ENCODE peak calls at places on chromosome 5, in four cellular contexts. T is HCT116, H is foreskin fibroblast, P is Peyer's patch. D is an unnamed sample.

GRCh38 chr5:54518146-54519082 is 855 bp downstream of the SNX18 start:
- DNase-seq in T (no peak), H (no peak), P (peak; percentile 77), D (no peak)

GRCh38 chr5:24644757-24645156 is at the start of gene CDH10:
- DNase-seq in T (no peak), H (no peak), P (no peak), D (peak; percentile 26)

GRCh38 chr5:109830955-109831502 is 141.3 kb downstream of the MAN2A1 start:
- DNase-seq in T (no peak), H (peak; percentile 57), P (no peak), D (no peak)

GRCh38 chr5:4255441-4255840 is 659.8 kb downstream of the IRX1 start:
- DNase-seq in T (no peak), H (no peak), P (no peak), D (no peak)

GRCh38 chr5:120509056-120509455 is 45.0 kb downstream of the PRR16 start:
- DNase-seq in T (no peak), H (peak; percentile 64), P (no peak), D (no peak)

GRCh38 chr5:65482727-65483473 is 1.2 kb upstream of the ADAMTS6 start:
- DNase-seq in T (no peak), H (peak; percentile 35), P (no peak), D (peak; percentile 49)

GRCh38 chr5:127941646-127942045 is 141.9 kb upstream of the SLC12A2 start:
- DNase-seq in T (no peak), H (peak; percentile 40), P (peak; percentile 55), D (no peak)

GRCh38 chr5:37915078-37915736 is 75.4 kb upstream of the GDNF start:
- DNase-seq in T (no peak), H (no peak), P (no peak), D (no peak)

DNA sequence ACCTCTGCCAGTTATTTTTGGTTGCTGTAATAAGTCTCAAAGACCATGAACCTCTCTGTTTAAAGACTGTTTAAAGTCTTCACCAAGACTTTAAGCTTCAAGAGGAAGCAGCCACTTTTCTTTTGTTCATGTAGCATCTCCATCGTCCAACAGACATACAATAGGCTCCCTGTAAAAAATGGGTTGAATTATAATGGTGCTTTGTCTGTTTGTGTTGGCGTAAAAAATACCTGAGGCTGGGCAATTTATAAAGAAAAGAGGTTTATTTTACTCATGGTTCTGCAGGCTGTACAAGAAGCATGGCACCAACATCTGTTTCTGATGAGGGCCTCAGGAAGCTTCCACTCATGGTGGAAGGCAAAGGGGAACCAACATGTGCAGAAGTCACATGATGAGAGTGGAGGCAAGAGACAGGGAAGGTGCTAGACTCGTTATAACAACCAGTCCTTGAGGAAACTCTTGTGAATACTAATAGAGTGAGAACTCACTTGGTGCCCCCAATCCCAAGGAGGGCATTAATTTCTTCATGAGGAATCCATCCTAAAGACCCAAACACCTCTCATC is 126.3 kb upstream of the RPS23 start:
- DNase-seq in T (no peak), H (no peak), P (no peak), D (no peak)
- TF ChIP-seq CTCF in T (no peak), H (no peak), P (no peak), D (no peak)

GRCh38 chr5:114448496-114448895 is 86.6 kb downstream of the KCNN2 start:
- DNase-seq in T (no peak), H (no peak), P (no peak), D (no peak)

GRCh38 chr5:114449836-114450515 is 88.1 kb downstream of the KCNN2 start:
- DNase-seq in T (peak; percentile 21), H (peak; percentile 37), P (peak; percentile 66), D (peak; percentile 57)

GRCh38 chr5:114450516-114450909 is 88.6 kb downstream of the KCNN2 start:
- DNase-seq in T (no peak), H (no peak), P (no peak), D (peak; percentile 4)

GRCh38 chr5:114447084-114447773 is 85.4 kb downstream of the KCNN2 start:
- DNase-seq in T (no peak), H (no peak), P (no peak), D (peak; percentile 12)
- TF ChIP-seq CTCF in T (no peak), H (peak; percentile 28), P (peak; percentile 25), D (no peak)

DNA sequence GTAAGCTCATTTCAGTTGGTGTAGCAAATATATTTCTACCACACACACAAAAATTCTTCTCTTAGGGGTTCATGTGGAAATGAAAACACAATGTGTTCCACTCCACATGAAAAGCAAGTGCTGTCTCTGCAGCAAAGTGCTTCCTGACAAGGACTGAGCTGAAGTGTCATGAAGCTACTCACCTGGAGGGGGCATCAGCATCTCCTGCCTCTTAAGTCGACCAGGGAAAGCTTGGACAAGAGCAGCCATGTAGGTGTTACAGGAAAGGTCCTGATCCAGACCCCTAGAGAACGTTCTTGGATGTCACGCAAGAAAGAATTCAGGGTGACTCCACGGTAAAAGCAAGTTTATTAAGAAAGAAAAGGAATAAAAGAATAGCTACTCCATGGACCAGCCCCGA is 62.8 kb downstream of the SV2C start:
- DNase-seq in T (peak; percentile 51), H (no peak), P (no peak), D (peak; percentile 36)
- TF ChIP-seq CTCF in T (peak; percentile 7), H (no peak), P (peak; percentile 34), D (no peak)

DNA sequence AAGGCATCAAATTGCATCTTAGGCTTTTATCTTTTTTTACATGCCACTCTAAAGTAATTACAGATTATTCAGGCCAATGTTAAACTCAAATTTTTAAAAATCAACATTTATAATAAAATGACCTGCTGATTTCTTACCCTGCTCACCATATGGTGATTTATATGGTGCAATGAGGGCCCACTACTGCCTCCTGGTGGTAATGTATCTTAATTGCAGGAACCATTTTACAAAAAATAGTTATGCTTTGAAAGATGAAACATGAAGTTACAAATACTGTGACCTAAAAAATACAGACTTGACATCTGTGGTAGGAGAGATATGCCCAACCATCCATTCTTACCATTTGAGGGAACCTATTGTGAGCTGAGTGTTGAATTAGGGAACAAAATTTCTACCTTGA is 292.6 kb upstream of the TAS2R1 start:
- DNase-seq in T (no peak), H (no peak), P (no peak), D (no peak)
- TF ChIP-seq CTCF in T (peak; percentile 6), H (peak; percentile 19), P (no peak), D (peak; percentile 47)

GRCh38 chr5:36530249-36530648 is 76.2 kb upstream of the SLC1A3 start:
- DNase-seq in T (no peak), H (no peak), P (no peak), D (no peak)

GRCh38 chr5:36526537-36526936 is 79.9 kb upstream of the SLC1A3 start:
- DNase-seq in T (no peak), H (no peak), P (no peak), D (peak; percentile 48)

GRCh38 chr5:36529142-36529541 is 77.3 kb upstream of the SLC1A3 start:
- DNase-seq in T (no peak), H (no peak), P (no peak), D (no peak)

GRCh38 chr5:36531401-36531800 is 75.0 kb upstream of the SLC1A3 start:
- DNase-seq in T (no peak), H (no peak), P (no peak), D (no peak)

GRCh38 chr5:36528588-36528987 is 77.8 kb upstream of the SLC1A3 start:
- DNase-seq in T (no peak), H (no peak), P (no peak), D (no peak)
- TF ChIP-seq CTCF in T (no peak), H (no peak), P (no peak), D (no peak)

GRCh38 chr5:77970891-77971290 is 194.8 kb upstream of the TBCA start:
- DNase-seq in T (no peak), H (no peak), P (no peak), D (no peak)

GRCh38 chr5:77971965-77972544 is 195.9 kb upstream of the TBCA start:
- DNase-seq in T (no peak), H (no peak), P (no peak), D (no peak)

GRCh38 chr5:77972545-77973252 is 196.6 kb upstream of the TBCA start:
- DNase-seq in T (no peak), H (no peak), P (no peak), D (no peak)

GRCh38 chr5:77974576-77974975 is 198.4 kb upstream of the TBCA start:
- DNase-seq in T (no peak), H (no peak), P (no peak), D (no peak)

DNA sequence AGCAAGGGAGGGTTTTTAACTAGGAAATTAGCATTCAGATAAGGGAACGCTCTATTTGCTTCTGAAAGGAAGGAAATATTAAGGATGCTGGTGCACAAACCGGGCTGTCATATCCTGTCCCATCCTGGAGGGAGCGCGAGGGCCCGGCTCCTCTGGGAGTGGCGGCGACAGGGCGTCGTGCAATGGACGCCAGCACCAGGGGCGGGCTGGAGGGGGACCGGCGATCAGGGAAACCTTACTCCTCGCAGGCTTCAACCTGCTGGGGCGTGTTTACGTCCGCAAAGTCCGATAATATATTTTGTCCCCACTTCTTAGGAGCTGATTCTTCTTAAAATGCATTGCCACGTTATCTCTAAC is 197.1 kb upstream of the TBCA start:
- DNase-seq in T (no peak), H (no peak), P (no peak), D (no peak)
- TF ChIP-seq CTCF in T (no peak), H (no peak), P (no peak), D (no peak)

GRCh38 chr5:140822281-140822629 is 842 bp downstream of the PCDHA5 start:
- DNase-seq in T (no peak), H (no peak), P (no peak), D (no peak)
- TF ChIP-seq CTCF in T (no peak), H (no peak), P (no peak), D (peak; percentile 1)

DNA sequence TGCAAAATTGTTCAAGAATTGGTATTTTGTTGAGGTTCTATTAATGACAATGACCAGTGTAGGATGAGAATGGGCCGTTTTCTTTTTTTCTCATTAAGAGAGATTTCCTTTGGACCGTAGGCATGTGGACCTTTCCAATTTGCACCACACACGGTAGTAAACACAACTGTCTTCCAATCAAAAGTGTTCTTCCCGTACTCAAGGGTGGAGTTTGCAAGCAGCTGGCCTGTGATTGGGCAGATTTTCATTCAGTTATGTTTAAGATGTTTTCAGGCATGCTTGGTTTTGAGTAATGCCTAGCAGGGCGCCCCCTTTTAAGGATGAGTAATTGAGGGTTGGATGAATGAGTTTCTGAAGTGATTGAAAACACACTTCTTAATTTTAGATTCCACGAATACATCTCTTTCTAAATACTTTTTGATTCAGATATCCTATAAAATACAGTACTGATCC is 2.5 kb downstream of the KDM3B start:
- DNase-seq in T (no peak), H (peak; percentile 73), P (no peak), D (peak; percentile 86)
- TF ChIP-seq CTCF in T (no peak), H (no peak), P (no peak), D (no peak)